ENCODE peak calls at places on chromosomes 13 and 19, in nine cellular contexts. W is CD8-positive, alpha-beta T cell; P is cardiac muscle cell; U is AG04450; J is CD4-positive, alpha-beta T cell; A is endodermal cell; Q is Peyer's patch; X is tibial artery; B is astrocyte. E is an unnamed sample.

GRCh38 chr13:75136151-75136550 is 345.8 kb downstream of the TBC1D4 start:
- DNase-seq in W (no peak), P (no peak), U (no peak), J (no peak), A (no peak), Q (no peak), X (no peak), B (peak; percentile 36), E (no peak)

GRCh38 chr19:42078538-42079275 is 2.7 kb downstream of the ZNF574 start:
- DNase-seq in W (no peak), P (no peak), U (no peak), J (no peak), A (no peak), Q (no peak), X (no peak), B (no peak), E (no peak)

GRCh38 chr13:112890316-112891131 is 78.5 kb upstream of the MCF2L start:
- DNase-seq in W (no peak), P (no peak), U (no peak), J (no peak), A (peak; percentile 58), Q (peak; percentile 41), X (no peak), B (no peak), E (no peak)

GRCh38 chr19:41886761-41887710 is 4.1 kb downstream of the ARHGEF1 start:
- DNase-seq in W (peak; percentile 83), P (no peak), U (no peak), J (peak; percentile 57), A (no peak), Q (no peak), X (no peak), B (no peak), E (no peak)

GRCh38 chr19:4722671-4723464 is 774 bp downstream of the DPP9 start:
- DNase-seq in W (no peak), P (no peak), U (no peak), J (no peak), A (no peak), Q (peak; percentile 63), X (peak; percentile 90), B (peak; percentile 58), E (peak; percentile 64)

GRCh38 chr19:33186431-33186830 is 7.7 kb upstream of the LRP3 start:
- DNase-seq in W (no peak), P (no peak), U (no peak), J (no peak), A (no peak), Q (no peak), X (peak; percentile 39), B (no peak), E (no peak)

GRCh38 chr13:66992683-66993082 is 237.5 kb downstream of the PCDH9 start:
- DNase-seq in W (no peak), P (no peak), U (no peak), J (no peak), A (no peak), Q (no peak), X (no peak), B (no peak), E (no peak)

GRCh38 chr13:28564030-28564429 is 69.1 kb upstream of the FLT1 start:
- DNase-seq in W (no peak), P (no peak), U (no peak), J (no peak), A (no peak), Q (no peak), X (no peak), B (no peak), E (peak; percentile 38)

GRCh38 chr13:101711307-101712025 is 259.0 kb downstream of the ITGBL1 start:
- DNase-seq in W (no peak), P (no peak), U (no peak), J (no peak), A (no peak), Q (no peak), X (no peak), B (no peak), E (no peak)

GRCh38 chr13:39875583-39875982 is 220.1 kb downstream of the COG6 start:
- DNase-seq in W (no peak), P (no peak), U (no peak), J (no peak), A (no peak), Q (no peak), X (no peak), B (no peak), E (no peak)

GRCh38 chr13:64556391-64556790 is 2673.7 kb downstream of the PCDH9 start:
- DNase-seq in W (no peak), P (no peak), U (no peak), J (no peak), A (no peak), Q (no peak), X (no peak), B (peak; percentile 59), E (no peak)

GRCh38 chr13:79782541-79783216 is 301.7 kb downstream of the NDFIP2 start:
- DNase-seq in W (no peak), P (peak; percentile 93), U (peak; percentile 44), J (no peak), A (peak; percentile 92), Q (peak; percentile 50), X (no peak), B (peak; percentile 86), E (peak; percentile 22)

GRCh38 chr19:40445006-40445312 is 824 bp upstream of the SERTAD3 start:
- DNase-seq in W (no peak), P (no peak), U (no peak), J (no peak), A (no peak), Q (no peak), X (no peak), B (no peak), E (no peak)

GRCh38 chr13:34591801-34592454 is 350.1 kb upstream of the NBEA start:
- DNase-seq in W (no peak), P (no peak), U (no peak), J (no peak), A (no peak), Q (no peak), X (no peak), B (peak; percentile 4), E (no peak)

GRCh38 chr13:42330991-42331390 is 59.0 kb downstream of the AKAP11 start:
- DNase-seq in W (no peak), P (no peak), U (no peak), J (no peak), A (no peak), Q (no peak), X (no peak), B (no peak), E (no peak)

GRCh38 chr13:66068683-66069082 is 1161.5 kb downstream of the PCDH9 start:
- DNase-seq in W (no peak), P (no peak), U (no peak), J (no peak), A (no peak), Q (no peak), X (no peak), B (no peak), E (no peak)

GRCh38 chr13:113947321-113948033 is 26.4 kb downstream of the C13orf46 start:
- DNase-seq in W (no peak), P (no peak), U (no peak), J (no peak), A (peak; percentile 74), Q (peak; percentile 70), X (peak; percentile 86), B (no peak), E (peak; percentile 73)

GRCh38 chr19:54572696-54573311 is 786 bp upstream of the LILRA2 start:
- DNase-seq in W (no peak), P (no peak), U (no peak), J (no peak), A (no peak), Q (no peak), X (no peak), B (no peak), E (no peak)

GRCh38 chr19:39401549-39402416 is 4.9 kb upstream of the ZFP36 start:
- DNase-seq in W (peak; percentile 89), P (no peak), U (no peak), J (peak; percentile 85), A (peak; percentile 73), Q (peak; percentile 95), X (peak; percentile 89), B (peak; percentile 85), E (no peak)

GRCh38 chr13:30859326-30859725 is 46.7 kb upstream of the MEDAG start:
- DNase-seq in W (no peak), P (no peak), U (no peak), J (no peak), A (no peak), Q (no peak), X (no peak), B (no peak), E (no peak)

GRCh38 chr13:76667551-76667950 is 218.7 kb downstream of the KCTD12 start:
- DNase-seq in W (no peak), P (no peak), U (peak; percentile 29), J (no peak), A (no peak), Q (no peak), X (no peak), B (peak; percentile 19), E (peak; percentile 28)

GRCh38 chr19:54875506-54875905 is 1.5 kb downstream of the FCAR start:
- DNase-seq in W (no peak), P (no peak), U (no peak), J (no peak), A (no peak), Q (no peak), X (no peak), B (no peak), E (no peak)

GRCh38 chr13:25249001-25249543 is 38.2 kb downstream of the MTMR6 start:
- DNase-seq in W (no peak), P (peak; percentile 34), U (no peak), J (no peak), A (peak; percentile 56), Q (no peak), X (no peak), B (peak; percentile 28), E (no peak)
- H3K27ac ChIP-seq in W (no peak overlapping the region), P (no peak overlapping the region), U (no peak overlapping the region), J (no peak overlapping the region), A (no peak overlapping the region), Q (no peak overlapping the region), X (no peak overlapping the region), B (no peak overlapping the region), E (no peak overlapping the region)

GRCh38 chr19:48069435-48069834 is 25.6 kb upstream of the CABP5 start:
- DNase-seq in W (no peak), P (no peak), U (no peak), J (no peak), A (peak; percentile 56), Q (no peak), X (no peak), B (no peak), E (no peak)
- TF ChIP-seq CTCF in W (no peak), P (peak; percentile 3), U (no peak), J (no peak), A (peak; percentile 56), Q (no peak), X (no peak), B (no peak), E (no peak)

GRCh38 chr19:8473652-8474476 is 28.6 kb downstream of the PRAM1 start:
- DNase-seq in W (no peak), P (no peak), U (no peak), J (no peak), A (no peak), Q (no peak), X (peak; percentile 17), B (no peak), E (no peak)
- H3K27ac ChIP-seq in W (no peak overlapping the region), P (no peak overlapping the region), U (no peak overlapping the region), J (peak overlapping the region; percentile 29), A (no peak overlapping the region), Q (no peak overlapping the region), X (no peak overlapping the region), B (no peak overlapping the region), E (no peak overlapping the region)

DNA sequence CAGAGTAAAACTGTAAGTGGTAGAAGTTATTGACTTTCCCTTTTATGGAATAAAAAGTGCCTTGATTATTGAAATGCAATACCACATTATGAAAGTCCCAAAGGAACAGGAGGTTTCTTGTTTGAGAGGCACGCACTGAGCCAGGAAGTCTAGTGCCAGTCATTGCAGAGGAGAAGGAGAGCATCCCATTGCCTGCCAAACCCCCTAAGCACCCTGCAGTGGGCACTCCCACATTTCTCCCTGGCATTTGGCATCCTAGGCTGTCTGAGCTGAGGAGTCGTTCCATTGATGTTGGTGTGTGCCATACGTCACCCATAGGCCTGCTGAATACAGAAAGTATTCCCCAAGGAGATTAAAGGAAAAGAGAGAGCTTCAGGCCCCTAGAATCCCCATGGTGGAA is 85.7 kb upstream of the MBNL2 start:
- DNase-seq in W (no peak), P (no peak), U (no peak), J (no peak), A (no peak), Q (no peak), X (no peak), B (no peak), E (no peak)
- TF ChIP-seq CTCF in W (no peak), P (no peak), U (no peak), J (no peak), A (no peak), Q (no peak), X (no peak), B (no peak), E (no peak)